ENCODE peak calls at places on chromosomes 6 and 20, in five cellular contexts. O, V, C, R and L are unnamed samples.

GRCh38 chr6:30912746-30913520 is 1.1 kb upstream of the VARS2 start:
- DNase-seq in O (no peak), V (no peak), C (peak), R (no peak), L (no peak)

GRCh38 chr6:14738497-14738896 is 507.4 kb upstream of the JARID2 start:
- DNase-seq in O (no peak), V (no peak), C (no peak), R (no peak), L (no peak)

GRCh38 chr20:1539816-1540215 is 17.7 kb downstream of the SIRPD start:
- DNase-seq in O (no peak), V (no peak), C (no peak), R (no peak), L (no peak)

GRCh38 chr6:23446394-23447001 is 679.5 kb upstream of the NRSN1 start:
- DNase-seq in O (peak), V (peak), C (no peak), R (no peak), L (no peak)

GRCh38 chr6:105968230-105968954 is 117.7 kb upstream of the PRDM1 start:
- DNase-seq in O (peak), V (no peak), C (no peak), R (no peak), L (no peak)

GRCh38 chr6:9875605-9876353 is 539.1 kb downstream of the TFAP2A start:
- DNase-seq in O (peak), V (no peak), C (no peak), R (no peak), L (no peak)

GRCh38 chr6:100445512-100445911 is 19.2 kb downstream of the SIM1 start:
- DNase-seq in O (no peak), V (no peak), C (no peak), R (no peak), L (no peak)

GRCh38 chr6:44001318-44001868 is 125.9 kb downstream of the MRPL14 start:
- DNase-seq in O (no peak), V (no peak), C (peak), R (peak), L (no peak)

GRCh38 chr6:33787954-33788693 is 806 bp downstream of the LEMD2 start:
- DNase-seq in O (peak), V (no peak), C (peak), R (peak), L (no peak)

DNA sequence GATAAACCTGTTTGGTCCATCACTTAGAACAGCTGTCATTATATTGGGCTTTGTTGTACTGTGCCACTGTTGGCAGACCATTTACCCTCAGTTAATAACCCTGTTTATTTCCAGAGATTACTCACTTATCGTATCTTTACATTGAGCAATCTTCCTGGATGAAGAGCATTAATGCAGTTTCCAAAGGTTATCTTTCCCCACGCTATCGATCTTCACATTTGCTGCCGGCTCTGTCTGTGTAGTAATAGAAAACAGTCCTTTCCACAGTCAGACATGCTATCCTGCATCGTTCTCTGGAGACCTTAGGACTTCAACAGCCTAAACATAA is 27.4 kb downstream of the GHRH start:
- DNase-seq in O (no peak), V (no peak), C (no peak), R (no peak), L (no peak)
- TF ChIP-seq CTCF in O (no peak), V (no peak), C (no peak), R (no peak), L (no peak)

GRCh38 chr6:129609635-129610034 is 100.3 kb downstream of the ARHGAP18 start:
- DNase-seq in O (no peak), V (no peak), C (no peak), R (no peak), L (no peak)
- TF ChIP-seq CTCF in O (no peak), V (no peak), C (no peak), R (no peak), L (no peak)

GRCh38 chr6:112665815-112666214 is 318.7 kb downstream of the RFPL4B start:
- DNase-seq in O (peak), V (no peak), C (no peak), R (no peak), L (no peak)
- TF ChIP-seq CTCF in O (no peak), V (no peak), C (no peak), R (no peak), L (no peak)

GRCh38 chr6:161009991-161010390 is 18.4 kb downstream of the MAP3K4 start:
- DNase-seq in O (no peak), V (no peak), C (no peak), R (no peak), L (no peak)
- TF ChIP-seq CTCF in O (no peak), V (no peak), C (no peak), R (no peak), L (no peak)

GRCh38 chr6:93418448-93419303 is 683 bp downstream of the EPHA7 start:
- DNase-seq in O (peak), V (no peak), C (peak), R (peak), L (peak)

GRCh38 chr6:93419304-93420162 is at the start of gene EPHA7:
- DNase-seq in O (peak), V (no peak), C (peak), R (peak), L (peak)

GRCh38 chr6:93416575-93417420 is 2.6 kb downstream of the EPHA7 start:
- DNase-seq in O (no peak), V (no peak), C (peak), R (peak), L (peak)

GRCh38 chr6:93418113-93418447 is 1.3 kb downstream of the EPHA7 start:
- DNase-seq in O (no peak), V (no peak), C (no peak), R (no peak), L (no peak)

DNA sequence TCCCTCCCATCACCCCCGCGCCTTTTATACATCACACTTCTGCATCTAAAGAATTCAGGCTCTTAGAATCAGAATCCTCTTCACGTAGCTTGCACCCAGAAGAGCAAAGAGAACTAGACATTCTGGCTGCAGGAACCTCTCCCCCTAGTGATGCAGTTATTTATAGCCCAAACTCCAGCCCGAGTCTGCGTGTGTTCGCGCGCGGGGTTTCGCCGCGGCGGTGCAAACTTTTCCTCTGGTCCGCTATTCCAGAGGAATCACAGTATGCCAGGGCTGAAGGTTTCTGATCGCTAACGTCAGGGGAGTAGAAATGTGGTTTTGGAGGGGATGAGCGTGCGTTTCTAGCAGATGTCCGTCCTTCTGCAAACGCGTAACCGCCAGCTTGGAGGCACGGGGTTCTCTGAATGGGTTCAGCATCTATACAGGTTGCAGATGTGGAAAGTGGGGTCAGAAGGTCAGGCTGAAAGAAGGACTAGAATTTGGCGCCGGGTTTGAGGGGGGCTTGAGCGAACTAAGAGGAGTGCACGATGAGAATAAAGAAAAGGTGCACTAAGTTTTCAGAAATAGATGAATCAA is 1.9 kb downstream of the EPHA7 start:
- DNase-seq in O (no peak), V (no peak), C (peak), R (no peak), L (peak)
- TF ChIP-seq CTCF in O (no peak), V (no peak), C (no peak), R (no peak), L (peak)

GRCh38 chr6:39377530-39377929 is 55.0 kb upstream of the KCNK16 start:
- DNase-seq in O (peak), V (peak), C (no peak), R (peak), L (no peak)
- TF ChIP-seq CTCF in O (peak), V (peak), C (peak), R (peak), L (peak)